ENCODE peak calls at places on chromosomes 6 and 20, in five cellular contexts. H is endodermal cell, X is endothelial cell of umbilical vein, J is astrocyte, N is psoas muscle. D is an unnamed sample.
A peak's percentile ranks its signal among the peaks of the same experiment; 100 is the strongest.

GRCh38 chr6:31836036-31836675 is 8.6 kb downstream of the HSPA1B start:
- DNase-seq in H (no peak), X (no peak), J (no peak), N (no peak), D (no peak)

GRCh38 chr6:36546958-36547645 is at the start of gene STK38:
- DNase-seq in N (peak; percentile 97), X (peak; percentile 92), H (peak; percentile 98), J (peak; percentile 65), D (peak; percentile 43)

GRCh38 chr20:1734269-1734858 is 76.8 kb upstream of the SIRPG start:
- DNase-seq in J (no peak), N (no peak), H (no peak), X (peak; percentile 15), D (no peak)

GRCh38 chr6:11744753-11745152 is 33.9 kb downstream of the ADTRP start:
- DNase-seq in N (peak; percentile 75), H (no peak), X (peak; percentile 45), J (peak; percentile 87), D (no peak)

GRCh38 chr6:121847806-121848522 is 412.5 kb downstream of the GJA1 start:
- DNase-seq in N (no peak), X (peak; percentile 34), H (peak; percentile 83), J (no peak), D (no peak)

GRCh38 chr20:3940905-3941304 is 51.7 kb downstream of the PANK2 start:
- DNase-seq in N (no peak), X (no peak), J (no peak), H (no peak), D (no peak)

GRCh38 chr6:110116258-110116657 is 63.2 kb downstream of the WASF1 start:
- DNase-seq in H (no peak), X (no peak), J (no peak), N (no peak), D (no peak)

GRCh38 chr20:53547664-53548239 is 45.9 kb downstream of the ZNF217 start:
- DNase-seq in H (peak; percentile 82), X (peak; percentile 68), J (peak; percentile 52), N (no peak), D (peak; percentile 49)

GRCh38 chr6:33668914-33669313 is 42.6 kb downstream of the UQCC2 start:
- DNase-seq in H (peak; percentile 70), X (no peak), N (no peak), J (no peak), D (peak; percentile 71)

GRCh38 chr6:55578537-55579363 is at the start of gene HMGCLL1:
- DNase-seq in X (peak; percentile 5), H (peak; percentile 92), J (no peak), N (peak; percentile 71), D (no peak)

GRCh38 chr6:107786709-107787588 is 37.2 kb downstream of the SCML4 start:
- DNase-seq in X (no peak), J (no peak), H (peak; percentile 27), N (peak; percentile 86), D (no peak)

GRCh38 chr6:113979930-113980329 is 9.0 kb upstream of the HDAC2 start:
- DNase-seq in N (no peak), X (no peak), H (no peak), J (no peak), D (no peak)

GRCh38 chr20:10982692-10983091 is 308.9 kb upstream of the JAG1 start:
- DNase-seq in H (peak; percentile 72), X (no peak), N (peak; percentile 85), J (peak; percentile 92), D (peak; percentile 89)

GRCh38 chr20:17835941-17836861 is 132.4 kb downstream of the SNX5 start:
- DNase-seq in X (peak; percentile 29), J (peak; percentile 95), N (peak; percentile 90), H (no peak), D (no peak)

GRCh38 chr6:159762681-159763293 is 942 bp downstream of the ACAT2 start:
- DNase-seq in N (peak; percentile 54), H (no peak), X (no peak), J (no peak), D (peak; percentile 58)

GRCh38 chr6:30828027-30828962 is 56.0 kb upstream of the DDR1 start:
- DNase-seq in J (peak; percentile 79), X (peak; percentile 92), N (peak; percentile 96), H (peak; percentile 94), D (peak; percentile 85)

GRCh38 chr20:51432251-51432784 is 110.2 kb downstream of the NFATC2 start:
- DNase-seq in N (no peak), X (no peak), H (no peak), J (no peak), D (no peak)

GRCh38 chr6:53437557-53438202 is 88.9 kb upstream of the ELOVL5 start:
- DNase-seq in X (peak; percentile 64), J (peak; percentile 88), N (no peak), H (peak; percentile 76), D (peak; percentile 70)

GRCh38 chr6:139133733-139134360 is 1.0 kb upstream of the HECA start:
- DNase-seq in H (no peak), J (no peak), N (no peak), X (no peak), D (no peak)
- H3K4me1 ChIP-seq in H (no peaks in the 10 kb centered on the region), J (no peaks in the 10 kb centered on the region), N (peaks cover 21% of the 10 kb centered on the region), X (peaks cover 4% of the 10 kb centered on the region), D (peaks cover 15% of the 10 kb centered on the region)

DNA sequence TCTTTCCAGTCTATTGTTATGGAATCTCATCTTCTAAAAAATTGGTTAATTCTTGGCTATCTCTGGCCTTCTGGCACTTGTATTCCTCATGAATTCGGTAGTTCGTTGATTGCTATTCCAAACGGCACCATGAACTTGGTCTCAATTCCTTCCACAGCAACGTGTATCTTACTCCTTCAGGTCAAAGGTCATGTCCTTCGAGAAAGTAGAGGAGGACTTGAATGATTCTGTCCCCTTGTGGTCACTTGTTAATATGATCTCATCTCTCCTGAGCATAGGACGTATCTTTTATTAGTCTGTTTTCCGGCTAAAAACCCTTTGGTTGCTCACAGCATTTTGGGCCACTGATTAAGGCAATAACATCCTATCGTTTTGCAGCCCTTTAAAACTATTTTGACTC is 9.4 kb downstream of the TLDC2 start:
- DNase-seq in N (no peak), H (no peak), J (no peak), X (no peak), D (no peak)
- TF ChIP-seq CTCF in N (no peak), H (peak; percentile 65), J (no peak), X (no peak), D (no peak)

DNA sequence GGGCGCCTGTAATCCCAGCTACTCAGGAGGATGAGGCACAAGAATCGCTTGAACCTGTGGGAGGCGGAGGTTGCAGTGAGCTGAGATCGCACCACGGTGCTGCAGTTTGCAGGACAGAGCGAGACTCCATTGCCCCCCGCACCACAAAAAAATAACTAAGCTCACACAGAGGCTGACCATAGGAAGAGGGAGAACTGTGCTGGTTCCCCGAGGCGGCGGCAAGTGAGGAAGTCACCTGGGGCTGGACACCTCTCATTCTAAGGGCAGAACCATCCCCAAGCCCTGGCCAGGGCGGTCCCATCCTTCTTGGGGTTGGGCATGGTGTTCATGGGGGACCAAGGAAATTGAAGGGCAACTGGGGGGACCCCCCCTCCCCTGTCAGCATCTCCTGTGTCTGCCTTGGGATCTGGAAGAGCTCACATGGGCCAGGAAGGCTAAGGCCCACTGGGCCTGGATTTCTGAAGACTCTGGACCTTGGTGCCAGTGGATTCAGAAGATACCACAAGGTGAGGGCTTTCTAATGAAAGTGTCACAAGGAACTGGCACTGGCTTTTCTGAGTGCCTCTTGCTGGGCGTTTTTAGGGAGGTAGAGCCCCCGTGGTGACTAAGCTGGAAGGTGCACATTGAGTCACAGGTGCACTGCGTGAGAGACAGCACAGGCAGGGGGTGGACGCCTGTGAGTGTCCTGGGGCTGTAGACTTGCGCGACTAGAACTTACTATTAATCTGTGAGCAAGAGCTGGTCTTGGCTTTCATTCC is 11.5 kb downstream of the IRF4 start:
- DNase-seq in X (no peak), J (no peak), H (no peak), N (no peak), D (no peak)
- H3K27ac ChIP-seq in X (no peak overlapping the region), J (no peak overlapping the region), H (no peak overlapping the region), N (no peak overlapping the region), D (no peak overlapping the region)

GRCh38 chr6:46930331-46930730 is 8.6 kb upstream of the ADGRF5 start:
- DNase-seq in N (no peak), H (no peak), X (no peak), J (no peak), D (no peak)
- H3K4me1 ChIP-seq in N (no peaks in the 10 kb centered on the region), H (no peaks in the 10 kb centered on the region), X (peaks cover 13% of the 10 kb centered on the region), J (peaks cover 24% of the 10 kb centered on the region), D (no peaks in the 10 kb centered on the region)

GRCh38 chr6:38739532-38739931 is 24.4 kb downstream of the DNAH8 start:
- DNase-seq in H (no peak), J (no peak), N (no peak), X (peak; percentile 15), D (no peak)
- TF ChIP-seq CTCF in H (peak; percentile 71), J (peak; percentile 36), N (peak; percentile 14), X (peak; percentile 6), D (peak; percentile 53)